ENCODE peak calls at places on chromosomes 13 and 19, in nine cellular contexts. One of them, this sample, is unnamed.

GRCh38 chr13:64278493-64278892 is 2862.8 kb upstream of the PCDH20 start:
- DNase-seq in HFFc6: peak
- DNase-seq in neural progenitor cell: no peak
- DNase-seq in lower leg skin: no peak
- DNase-seq in left ventricle myocardium inferior: no peak
- DNase-seq in endothelial cell: no peak
- DNase-seq in body of pancreas: no peak
- DNase-seq in right lobe of liver: no peak
- DNase-seq in colonic mucosa: no peak
- DNase-seq in this sample: no peak

GRCh38 chr19:1000591-1001537 is 645 bp downstream of the GRIN3B start:
- DNase-seq in neural progenitor cell: peak
- DNase-seq in endothelial cell: no peak
- DNase-seq in colonic mucosa: no peak
- DNase-seq in lower leg skin: no peak
- DNase-seq in body of pancreas: no peak
- DNase-seq in right lobe of liver: no peak
- DNase-seq in HFFc6: no peak
- DNase-seq in left ventricle myocardium inferior: no peak
- DNase-seq in this sample: no peak

GRCh38 chr19:6739884-6740588 is 556 bp downstream of the TRIP10 start:
- DNase-seq in HFFc6: no peak
- DNase-seq in endothelial cell: peak
- DNase-seq in lower leg skin: peak
- DNase-seq in right lobe of liver: peak
- DNase-seq in body of pancreas: no peak
- DNase-seq in left ventricle myocardium inferior: peak
- DNase-seq in colonic mucosa: no peak
- DNase-seq in neural progenitor cell: peak
- DNase-seq in this sample: no peak

GRCh38 chr13:109647046-109647445 is 139.3 kb downstream of the IRS2 start:
- DNase-seq in HFFc6: no peak
- DNase-seq in right lobe of liver: no peak
- DNase-seq in endothelial cell: no peak
- DNase-seq in colonic mucosa: no peak
- DNase-seq in left ventricle myocardium inferior: no peak
- DNase-seq in body of pancreas: no peak
- DNase-seq in lower leg skin: no peak
- DNase-seq in neural progenitor cell: peak
- DNase-seq in this sample: no peak

GRCh38 chr13:78067290-78067689 is 148.7 kb upstream of the EDNRB start:
- DNase-seq in colonic mucosa: no peak
- DNase-seq in endothelial cell: no peak
- DNase-seq in HFFc6: no peak
- DNase-seq in neural progenitor cell: no peak
- DNase-seq in left ventricle myocardium inferior: no peak
- DNase-seq in body of pancreas: no peak
- DNase-seq in lower leg skin: no peak
- DNase-seq in right lobe of liver: no peak
- DNase-seq in this sample: no peak

GRCh38 chr13:94950303-94950702 is 238.0 kb upstream of the SOX21 start:
- DNase-seq in body of pancreas: no peak
- DNase-seq in right lobe of liver: no peak
- DNase-seq in left ventricle myocardium inferior: no peak
- DNase-seq in lower leg skin: no peak
- DNase-seq in colonic mucosa: no peak
- DNase-seq in endothelial cell: peak
- DNase-seq in HFFc6: no peak
- DNase-seq in neural progenitor cell: peak
- DNase-seq in this sample: no peak

GRCh38 chr19:1265611-1266115 is 3.5 kb upstream of the CIRBP start:
- DNase-seq in right lobe of liver: no peak
- DNase-seq in endothelial cell: no peak
- DNase-seq in neural progenitor cell: no peak
- DNase-seq in colonic mucosa: peak
- DNase-seq in body of pancreas: no peak
- DNase-seq in lower leg skin: no peak
- DNase-seq in HFFc6: peak
- DNase-seq in left ventricle myocardium inferior: peak
- DNase-seq in this sample: peak

GRCh38 chr13:100673376-100673830 is 1.2 kb downstream of the TMTC4 start:
- DNase-seq in HFFc6: no peak
- DNase-seq in neural progenitor cell: peak
- DNase-seq in right lobe of liver: no peak
- DNase-seq in body of pancreas: peak
- DNase-seq in colonic mucosa: peak
- DNase-seq in left ventricle myocardium inferior: no peak
- DNase-seq in endothelial cell: peak
- DNase-seq in lower leg skin: no peak
- DNase-seq in this sample: no peak

GRCh38 chr13:98207411-98207810 is 30.3 kb upstream of the RNF113B start:
- DNase-seq in left ventricle myocardium inferior: no peak
- DNase-seq in neural progenitor cell: no peak
- DNase-seq in lower leg skin: no peak
- DNase-seq in colonic mucosa: no peak
- DNase-seq in endothelial cell: no peak
- DNase-seq in HFFc6: peak
- DNase-seq in body of pancreas: no peak
- DNase-seq in right lobe of liver: no peak
- DNase-seq in this sample: no peak

GRCh38 chr13:110450941-110451340 is 110.6 kb downstream of the RAB20 start:
- DNase-seq in right lobe of liver: no peak
- DNase-seq in left ventricle myocardium inferior: no peak
- DNase-seq in colonic mucosa: no peak
- DNase-seq in endothelial cell: no peak
- DNase-seq in lower leg skin: no peak
- DNase-seq in neural progenitor cell: no peak
- DNase-seq in body of pancreas: no peak
- DNase-seq in HFFc6: no peak
- DNase-seq in this sample: no peak

GRCh38 chr13:102197193-102197592 is 204.7 kb downstream of the FGF14 start:
- DNase-seq in endothelial cell: peak
- DNase-seq in left ventricle myocardium inferior: no peak
- DNase-seq in right lobe of liver: no peak
- DNase-seq in HFFc6: no peak
- DNase-seq in neural progenitor cell: peak
- DNase-seq in lower leg skin: no peak
- DNase-seq in body of pancreas: no peak
- DNase-seq in colonic mucosa: no peak
- DNase-seq in this sample: no peak
- TF ChIP-seq CTCF in endothelial cell: no peak
- TF ChIP-seq CTCF in left ventricle myocardium inferior: peak
- TF ChIP-seq CTCF in right lobe of liver: peak
- TF ChIP-seq CTCF in HFFc6: no peak
- TF ChIP-seq CTCF in neural progenitor cell: peak
- TF ChIP-seq CTCF in lower leg skin: no peak
- TF ChIP-seq CTCF in body of pancreas: peak
- TF ChIP-seq CTCF in colonic mucosa: no peak
- TF ChIP-seq CTCF in this sample: no peak

DNA sequence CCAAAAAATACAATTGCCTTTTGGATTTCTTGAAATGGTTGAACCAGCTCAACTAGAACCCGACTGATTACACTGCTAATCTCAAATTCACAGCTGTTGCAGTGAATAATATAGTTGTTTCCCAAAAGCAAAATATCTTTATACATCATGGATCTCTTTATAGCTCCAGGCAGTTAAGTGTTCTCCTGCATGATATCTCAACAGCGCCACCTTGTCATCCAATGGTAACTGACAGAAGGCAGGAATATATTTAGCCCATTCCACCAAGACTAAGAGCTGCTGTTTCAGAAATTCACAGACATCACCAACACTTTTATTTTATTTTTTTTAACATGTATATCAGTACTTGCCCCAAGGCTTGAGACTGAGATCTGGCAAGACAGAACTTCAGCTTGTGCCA is 1141.0 kb upstream of the PRR20A start:
- DNase-seq in lower leg skin: no peak
- DNase-seq in HFFc6: no peak
- DNase-seq in body of pancreas: no peak
- DNase-seq in endothelial cell: peak
- DNase-seq in left ventricle myocardium inferior: no peak
- DNase-seq in neural progenitor cell: peak
- DNase-seq in colonic mucosa: no peak
- DNase-seq in right lobe of liver: no peak
- DNase-seq in this sample: no peak
- TF ChIP-seq CTCF in lower leg skin: no peak
- TF ChIP-seq CTCF in HFFc6: no peak
- TF ChIP-seq CTCF in body of pancreas: no peak
- TF ChIP-seq CTCF in endothelial cell: no peak
- TF ChIP-seq CTCF in left ventricle myocardium inferior: no peak
- TF ChIP-seq CTCF in neural progenitor cell: peak
- TF ChIP-seq CTCF in colonic mucosa: no peak
- TF ChIP-seq CTCF in right lobe of liver: no peak
- TF ChIP-seq CTCF in this sample: no peak

DNA sequence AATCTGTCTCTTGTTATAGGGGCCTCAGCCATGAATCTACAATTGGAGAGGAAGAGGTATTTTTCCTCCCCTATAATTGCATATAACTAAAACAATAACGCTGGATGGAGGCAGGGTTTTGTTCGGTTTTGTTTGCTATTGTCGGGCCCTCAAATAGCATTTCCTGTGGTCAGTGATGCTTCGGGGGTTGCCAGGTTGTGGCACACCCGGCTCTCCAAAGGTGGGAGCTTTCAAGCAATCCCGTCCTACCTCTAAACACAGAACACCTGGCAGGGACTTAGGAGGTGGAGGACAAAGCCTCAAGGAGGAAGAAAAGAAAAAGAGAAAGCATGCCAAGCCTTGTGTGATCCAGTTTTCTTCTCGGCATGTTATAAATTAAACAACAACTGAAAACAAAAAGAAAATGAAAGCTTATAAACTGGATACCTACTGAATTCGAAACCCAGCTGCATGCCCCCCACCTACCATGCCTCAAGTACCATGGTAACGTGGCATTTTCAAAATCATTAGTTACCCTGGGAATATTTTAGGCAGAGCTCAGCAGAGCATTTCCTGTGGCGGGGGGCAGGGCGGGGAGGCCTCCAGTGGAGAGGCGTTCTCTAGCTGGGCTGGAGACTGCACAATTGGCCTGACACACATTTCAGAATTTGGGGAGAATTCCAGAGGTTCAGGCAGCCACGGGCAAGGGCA is 213.8 kb downstream of the DCLK1 start:
- DNase-seq in HFFc6: no peak
- DNase-seq in right lobe of liver: no peak
- DNase-seq in colonic mucosa: no peak
- DNase-seq in endothelial cell: no peak
- DNase-seq in neural progenitor cell: no peak
- DNase-seq in left ventricle myocardium inferior: no peak
- DNase-seq in lower leg skin: no peak
- DNase-seq in body of pancreas: no peak
- DNase-seq in this sample: no peak
- TF ChIP-seq CTCF in HFFc6: no peak
- TF ChIP-seq CTCF in right lobe of liver: no peak
- TF ChIP-seq CTCF in colonic mucosa: no peak
- TF ChIP-seq CTCF in endothelial cell: no peak
- TF ChIP-seq CTCF in neural progenitor cell: no peak
- TF ChIP-seq CTCF in left ventricle myocardium inferior: no peak
- TF ChIP-seq CTCF in lower leg skin: no peak
- TF ChIP-seq CTCF in body of pancreas: no peak
- TF ChIP-seq CTCF in this sample: no peak

GRCh38 chr13:52850396-52851152 is 2.1 kb upstream of the PCDH8 start:
- DNase-seq in body of pancreas: peak
- DNase-seq in left ventricle myocardium inferior: peak
- DNase-seq in HFFc6: no peak
- DNase-seq in right lobe of liver: peak
- DNase-seq in colonic mucosa: peak
- DNase-seq in endothelial cell: peak
- DNase-seq in neural progenitor cell: peak
- DNase-seq in lower leg skin: peak
- DNase-seq in this sample: no peak
- TF ChIP-seq CTCF in body of pancreas: no peak
- TF ChIP-seq CTCF in left ventricle myocardium inferior: no peak
- TF ChIP-seq CTCF in HFFc6: peak
- TF ChIP-seq CTCF in right lobe of liver: no peak
- TF ChIP-seq CTCF in colonic mucosa: no peak
- TF ChIP-seq CTCF in endothelial cell: peak
- TF ChIP-seq CTCF in neural progenitor cell: peak
- TF ChIP-seq CTCF in lower leg skin: no peak
- TF ChIP-seq CTCF in this sample: no peak

GRCh38 chr13:62019858-62020257 is 604.2 kb upstream of the PCDH20 start:
- DNase-seq in HFFc6: no peak
- DNase-seq in neural progenitor cell: no peak
- DNase-seq in lower leg skin: no peak
- DNase-seq in body of pancreas: no peak
- DNase-seq in colonic mucosa: no peak
- DNase-seq in right lobe of liver: no peak
- DNase-seq in left ventricle myocardium inferior: no peak
- DNase-seq in endothelial cell: no peak
- DNase-seq in this sample: no peak

GRCh38 chr13:62014299-62014698 is 598.6 kb upstream of the PCDH20 start:
- DNase-seq in body of pancreas: no peak
- DNase-seq in HFFc6: no peak
- DNase-seq in right lobe of liver: no peak
- DNase-seq in colonic mucosa: no peak
- DNase-seq in endothelial cell: no peak
- DNase-seq in lower leg skin: no peak
- DNase-seq in left ventricle myocardium inferior: no peak
- DNase-seq in neural progenitor cell: no peak
- DNase-seq in this sample: no peak
- TF ChIP-seq CTCF in body of pancreas: no peak
- TF ChIP-seq CTCF in HFFc6: no peak
- TF ChIP-seq CTCF in right lobe of liver: no peak
- TF ChIP-seq CTCF in colonic mucosa: no peak
- TF ChIP-seq CTCF in endothelial cell: no peak
- TF ChIP-seq CTCF in lower leg skin: no peak
- TF ChIP-seq CTCF in left ventricle myocardium inferior: peak
- TF ChIP-seq CTCF in neural progenitor cell: peak
- TF ChIP-seq CTCF in this sample: no peak

DNA sequence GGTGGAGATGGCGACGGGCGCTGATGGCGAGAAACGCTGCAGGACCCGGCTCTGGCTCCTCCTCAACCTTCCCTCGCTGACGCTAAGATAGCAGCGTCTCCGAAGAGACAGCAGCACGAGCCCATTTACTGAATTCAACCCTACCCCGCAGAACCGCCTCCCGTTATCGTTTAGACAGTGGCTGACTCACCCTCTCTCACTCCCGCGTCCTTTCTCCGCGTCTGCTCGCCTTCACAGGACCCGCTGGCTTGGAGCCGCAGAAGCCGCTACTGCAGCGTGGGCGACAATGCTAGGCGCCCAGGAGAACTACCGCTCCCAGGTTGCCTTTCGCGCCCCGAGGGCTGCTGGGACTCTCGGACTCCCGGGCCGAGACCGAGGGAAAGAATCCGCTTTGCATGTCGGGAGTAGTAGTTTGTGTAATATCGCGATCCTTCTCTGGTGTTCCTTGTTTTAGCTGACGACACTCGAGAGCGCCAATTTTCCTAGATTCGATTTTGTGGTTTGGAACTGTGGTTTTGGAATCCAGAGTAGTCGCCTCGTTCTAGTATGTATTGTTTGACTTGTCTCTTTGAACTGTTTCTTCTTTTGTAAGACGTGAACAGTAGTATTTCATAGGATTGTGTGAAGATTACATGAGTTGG is at the start of gene KBTBD6:
- DNase-seq in HFFc6: peak
- DNase-seq in right lobe of liver: peak
- DNase-seq in left ventricle myocardium inferior: peak
- DNase-seq in lower leg skin: peak
- DNase-seq in body of pancreas: peak
- DNase-seq in neural progenitor cell: peak
- DNase-seq in endothelial cell: peak
- DNase-seq in colonic mucosa: peak
- DNase-seq in this sample: peak
- TF ChIP-seq CTCF in HFFc6: no peak
- TF ChIP-seq CTCF in right lobe of liver: no peak
- TF ChIP-seq CTCF in left ventricle myocardium inferior: no peak
- TF ChIP-seq CTCF in lower leg skin: no peak
- TF ChIP-seq CTCF in body of pancreas: no peak
- TF ChIP-seq CTCF in neural progenitor cell: no peak
- TF ChIP-seq CTCF in endothelial cell: no peak
- TF ChIP-seq CTCF in colonic mucosa: no peak
- TF ChIP-seq CTCF in this sample: no peak

This sample was measured in CD14-positive monocyte.